ENCODE peak calls at places on chromosomes 1 and 21, in eight cellular contexts. S is neural progenitor cell, A is hepatocyte, I is H1, Q is small intestine, P is mucosa of descending colon, Y is SJSA1, E is adrenal gland. X is an unnamed sample.
A peak's percentile ranks its signal among the peaks of the same experiment; 100 is the strongest.

GRCh38 chr1:84382127-84382526 is 16.2 kb upstream of the DNASE2B start:
- DNase-seq in S (no peak), A (no peak), I (no peak), Q (no peak), P (no peak), Y (no peak), E (no peak), X (no peak)

GRCh38 chr1:216193839-216194443 is 229.3 kb downstream of the USH2A start:
- DNase-seq in S (no peak), A (peak; percentile 26), I (no peak), Q (peak; percentile 1), P (no peak), Y (no peak), E (no peak), X (no peak)

GRCh38 chr1:183721041-183721440 is 67.9 kb upstream of the APOBEC4 start:
- DNase-seq in S (no peak), A (no peak), I (no peak), Q (no peak), P (no peak), Y (no peak), E (no peak), X (no peak)

GRCh38 chr1:67601539-67601938 is 83.5 kb upstream of the GADD45A start:
- DNase-seq in S (no peak), A (no peak), I (no peak), Q (no peak), P (no peak), Y (no peak), E (no peak), X (no peak)

GRCh38 chr1:212460376-212460775 is 27.7 kb downstream of the NENF start:
- DNase-seq in S (no peak), A (no peak), I (no peak), Q (no peak), P (no peak), Y (no peak), E (no peak), X (no peak)

GRCh38 chr21:23127973-23128372 is 2129.8 kb downstream of the NCAM2 start:
- DNase-seq in S (no peak), A (no peak), I (no peak), Q (no peak), P (no peak), Y (no peak), E (no peak), X (no peak)

GRCh38 chr1:93732514-93732913 is 50.9 kb upstream of the BCAR3 start:
- DNase-seq in S (peak; percentile 39), A (no peak), I (no peak), Q (no peak), P (no peak), Y (no peak), E (no peak), X (no peak)

GRCh38 chr21:15367061-15367626 is 302.3 kb upstream of the NRIP1 start:
- DNase-seq in S (peak; percentile 66), A (no peak), I (no peak), Q (no peak), P (no peak), Y (no peak), E (no peak), X (no peak)

GRCh38 chr1:17118268-17118667 is 983 bp downstream of the PADI2 start:
- DNase-seq in S (no peak), A (no peak), I (no peak), Q (no peak), P (no peak), Y (no peak), E (no peak), X (no peak)

GRCh38 chr1:207651583-207651982 is 6.7 kb downstream of the CR1L start:
- DNase-seq in S (no peak), A (no peak), I (no peak), Q (no peak), P (no peak), Y (no peak), E (no peak), X (no peak)

GRCh38 chr21:25501996-25502665 is 105.2 kb downstream of the MRPL39 start:
- DNase-seq in S (no peak), A (no peak), I (no peak), Q (no peak), P (no peak), Y (no peak), E (no peak), X (no peak)

GRCh38 chr1:41416552-41417334 is 55.5 kb downstream of the FOXO6 start:
- DNase-seq in S (peak; percentile 86), A (peak; percentile 84), I (peak; percentile 87), Q (peak; percentile 77), P (no peak), Y (peak; percentile 84), E (peak; percentile 76), X (peak; percentile 37)

GRCh38 chr1:192170196-192170984 is 12.1 kb downstream of the RGS18 start:
- DNase-seq in S (no peak), A (no peak), I (no peak), Q (no peak), P (no peak), Y (no peak), E (no peak), X (no peak)

GRCh38 chr1:93846151-93846928 is 32.7 kb downstream of the DNTTIP2 start:
- DNase-seq in S (peak; percentile 92), A (peak; percentile 93), I (peak; percentile 91), Q (peak; percentile 83), P (peak; percentile 94), Y (peak; percentile 90), E (peak; percentile 91), X (peak; percentile 74)

GRCh38 chr1:70429219-70429618 is 18.2 kb downstream of the CTH start:
- DNase-seq in S (no peak), A (no peak), I (no peak), Q (peak; percentile 68), P (no peak), Y (no peak), E (no peak), X (no peak)
- H3K36me3 ChIP-seq in S (no peaks in the 10 kb centered on the region), A (no peaks in the 10 kb centered on the region), I (peaks cover 86% of the 10 kb centered on the region), Q (no peaks in the 10 kb centered on the region), P (no peaks in the 10 kb centered on the region), Y (no peaks in the 10 kb centered on the region), E (no peaks in the 10 kb centered on the region), X (peaks cover 5% of the 10 kb centered on the region)

DNA sequence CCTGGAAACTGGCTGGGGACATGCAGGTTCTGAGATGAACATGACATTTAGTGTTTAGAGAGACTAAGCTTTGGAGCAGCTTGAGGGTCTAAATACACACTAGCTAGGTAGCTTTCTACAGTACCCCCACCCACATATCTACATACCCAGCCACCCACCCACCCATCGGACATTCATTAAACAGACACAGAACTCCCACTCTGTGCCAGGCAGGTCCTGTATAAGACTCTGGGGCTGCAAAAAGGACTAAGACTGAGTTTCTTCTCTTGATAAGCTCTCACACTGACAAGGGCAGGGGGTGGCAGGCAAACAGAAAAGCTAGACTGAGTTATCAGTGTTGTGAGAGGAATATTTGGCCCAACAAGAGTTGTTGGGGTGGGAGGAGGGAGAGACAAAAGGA is 6.7 kb downstream of the MAP7D1 start:
- DNase-seq in S (no peak), A (no peak), I (no peak), Q (no peak), P (no peak), Y (no peak), E (no peak), X (no peak)
- H3K4me1 ChIP-seq in S (peaks cover 23% of the 10 kb centered on the region), A (peaks cover 37% of the 10 kb centered on the region), I (peaks cover 19% of the 10 kb centered on the region), Q (peaks cover 5% of the 10 kb centered on the region), P (peaks cover 24% of the 10 kb centered on the region), Y (peaks cover 36% of the 10 kb centered on the region), E (peaks cover 67% of the 10 kb centered on the region), X (peaks cover 53% of the 10 kb centered on the region)

GRCh38 chr1:91015794-91016550 is 5.9 kb downstream of the ZNF644 start:
- DNase-seq in S (no peak), A (peak; percentile 52), I (no peak), Q (peak; percentile 8), P (no peak), Y (no peak), E (no peak), X (no peak)
- H3K36me3 ChIP-seq in S (peaks cover 13% of the 10 kb centered on the region), A (no peaks in the 10 kb centered on the region), I (peaks cover 17% of the 10 kb centered on the region), Q (no peaks in the 10 kb centered on the region), P (no peaks in the 10 kb centered on the region), Y (peaks cover 43% of the 10 kb centered on the region), E (no peaks in the 10 kb centered on the region), X (peaks cover 3% of the 10 kb centered on the region)

GRCh38 chr21:29302340-29302991 is 3.7 kb downstream of the BACH1 start:
- DNase-seq in S (no peak), A (peak; percentile 30), I (no peak), Q (peak; percentile 63), P (no peak), Y (no peak), E (no peak), X (no peak)

GRCh38 chr21:29303301-29303700 is 4.6 kb downstream of the BACH1 start:
- DNase-seq in S (no peak), A (no peak), I (no peak), Q (no peak), P (no peak), Y (no peak), E (no peak), X (no peak)

GRCh38 chr21:29305561-29305960 is 6.8 kb downstream of the BACH1 start:
- DNase-seq in S (no peak), A (no peak), I (no peak), Q (no peak), P (no peak), Y (no peak), E (no peak), X (no peak)

GRCh38 chr21:29305068-29305467 is 6.3 kb downstream of the BACH1 start:
- DNase-seq in S (no peak), A (no peak), I (no peak), Q (no peak), P (no peak), Y (no peak), E (no peak), X (no peak)

DNA sequence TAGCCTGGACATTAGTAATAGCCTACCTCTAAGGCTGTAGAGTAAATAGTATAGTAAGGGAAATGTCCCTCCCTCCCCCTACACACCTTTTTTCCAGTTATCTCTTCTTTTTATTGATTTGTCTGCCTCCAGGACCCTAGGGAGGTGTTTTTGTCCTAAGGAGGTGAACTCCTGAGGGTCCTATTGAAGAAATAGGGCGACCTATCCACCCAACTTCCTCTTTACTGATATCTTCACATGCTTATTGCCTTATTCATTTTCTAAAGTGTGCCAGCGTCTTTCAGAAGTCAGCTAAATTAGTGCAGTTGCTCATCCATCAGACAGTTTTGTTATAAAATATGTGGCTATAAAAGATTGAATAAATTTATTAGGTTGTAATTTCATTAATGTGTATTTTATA is 5.9 kb downstream of the BACH1 start:
- DNase-seq in S (no peak), A (no peak), I (no peak), Q (no peak), P (no peak), Y (no peak), E (no peak), X (no peak)
- H3K4me1 ChIP-seq in S (peaks cover 12% of the 10 kb centered on the region), A (peaks cover 56% of the 10 kb centered on the region), I (peaks cover 11% of the 10 kb centered on the region), Q (peaks cover 8% of the 10 kb centered on the region), P (peaks cover 50% of the 10 kb centered on the region), Y (peaks cover 74% of the 10 kb centered on the region), E (peaks cover 97% of the 10 kb centered on the region), X (peaks cover 12% of the 10 kb centered on the region)

GRCh38 chr1:234206651-234207284 is 166.5 kb upstream of the COA6 start:
- DNase-seq in S (no peak), A (no peak), I (no peak), Q (no peak), P (no peak), Y (peak; percentile 67), E (peak; percentile 72), X (no peak)
- H3K36me3 ChIP-seq in S (no peaks in the 10 kb centered on the region), A (no peaks in the 10 kb centered on the region), I (no peaks in the 10 kb centered on the region), Q (no peaks in the 10 kb centered on the region), P (no peaks in the 10 kb centered on the region), Y (no peaks in the 10 kb centered on the region), E (no peaks in the 10 kb centered on the region), X (no peaks in the 10 kb centered on the region)

GRCh38 chr1:81408404-81408803 is 392.3 kb upstream of the ADGRL2 start:
- DNase-seq in S (no peak), A (no peak), I (no peak), Q (no peak), P (no peak), Y (no peak), E (no peak), X (no peak)
- H3K4me1 ChIP-seq in S (peaks cover 37% of the 10 kb centered on the region), A (no peaks in the 10 kb centered on the region), I (peaks cover 4% of the 10 kb centered on the region), Q (no peaks in the 10 kb centered on the region), P (no peaks in the 10 kb centered on the region), Y (no peaks in the 10 kb centered on the region), E (no peaks in the 10 kb centered on the region), X (no peaks in the 10 kb centered on the region)

GRCh38 chr1:54267815-54268551 is 68.0 kb downstream of the MRPL37 start:
- DNase-seq in S (no peak), A (no peak), I (no peak), Q (no peak), P (no peak), Y (no peak), E (no peak), X (no peak)
- H3K36me3 ChIP-seq in S (no peaks in the 10 kb centered on the region), A (no peaks in the 10 kb centered on the region), I (no peaks in the 10 kb centered on the region), Q (no peaks in the 10 kb centered on the region), P (no peaks in the 10 kb centered on the region), Y (peaks cover 23% of the 10 kb centered on the region), E (no peaks in the 10 kb centered on the region), X (peaks cover 7% of the 10 kb centered on the region)